ENCODE peak calls at places on chromosomes 5 and 9, in five cellular contexts. C is right lobe of liver, M is adrenal gland, U is IMR-90, O is A549. K is an unnamed sample.

GRCh38 chr5:67773439-67773988 is 442.0 kb upstream of the PIK3R1 start:
- DNase-seq in C (no peak), M (no peak), U (no peak), O (no peak), K (no peak)

GRCh38 chr9:137466041-137466799 is 7.1 kb upstream of the NSMF start:
- DNase-seq in C (no peak), M (peak; percentile 36), U (no peak), O (no peak), K (no peak)

GRCh38 chr9:95316274-95316673 is 1.2 kb downstream of the FANCC start:
- DNase-seq in C (no peak), M (no peak), U (no peak), O (no peak), K (no peak)

GRCh38 chr5:148075529-148075928 is 11.7 kb downstream of the SPINK5 start:
- DNase-seq in C (no peak), M (no peak), U (no peak), O (no peak), K (no peak)

GRCh38 chr5:159987031-159987674 is 21.8 kb upstream of the TTC1 start:
- DNase-seq in C (peak; percentile 87), M (peak; percentile 80), U (peak; percentile 58), O (peak; percentile 86), K (peak; percentile 93)

GRCh38 chr9:17613723-17614122 is 34.9 kb downstream of the SH3GL2 start:
- DNase-seq in C (no peak), M (no peak), U (peak; percentile 82), O (no peak), K (no peak)

GRCh38 chr5:10489810-10490426 is 48.2 kb downstream of the ROPN1L start:
- DNase-seq in C (no peak), M (peak; percentile 4), U (peak; percentile 31), O (no peak), K (no peak)

GRCh38 chr5:171577940-171578856 is 158.8 kb downstream of the FGF18 start:
- DNase-seq in C (no peak), M (no peak), U (no peak), O (no peak), K (peak; percentile 18)

GRCh38 chr5:174292348-174292747 is 246.8 kb downstream of the NSG2 start:
- DNase-seq in C (no peak), M (no peak), U (no peak), O (no peak), K (no peak)
- H3K9me3 ChIP-seq in C (no peaks in the 10 kb centered on the region), M (no peaks in the 10 kb centered on the region), U (no peaks in the 10 kb centered on the region), O (peaks cover 8% of the 10 kb centered on the region), K (no peaks in the 10 kb centered on the region)

DNA sequence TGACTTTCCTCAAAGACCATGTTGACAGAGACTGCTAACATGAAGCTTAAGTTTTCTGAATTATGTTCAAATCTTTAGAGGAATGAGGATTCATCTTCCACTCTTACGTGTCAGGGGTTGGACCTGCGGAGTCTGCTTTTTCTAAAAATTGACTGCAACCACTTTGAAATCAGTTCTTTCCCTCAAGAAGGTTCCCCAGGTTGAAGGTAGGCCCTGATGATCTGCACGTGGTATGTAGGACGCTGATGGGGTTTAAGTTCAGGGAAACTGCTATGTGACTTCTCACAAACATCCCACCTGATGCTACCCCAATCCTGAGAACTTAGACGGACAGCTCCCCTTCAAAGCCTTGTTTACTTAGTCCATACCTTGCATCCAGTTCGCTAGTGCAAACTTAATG is 7.2 kb downstream of the RACK1 start:
- DNase-seq in C (no peak), M (no peak), U (no peak), O (no peak), K (no peak)
- TF ChIP-seq POLR2A in C (no peak), M (no peak), U (no peak), O (no peak), K (no peak)

GRCh38 chr5:154510156-154510555 is 32.1 kb upstream of the HAND1 start:
- DNase-seq in C (no peak), M (no peak), U (no peak), O (no peak), K (no peak)
- H3K4me3 ChIP-seq in C (no peak overlapping the region), M (no peak overlapping the region), U (no peak overlapping the region), O (no peak overlapping the region), K (no peak overlapping the region)

DNA sequence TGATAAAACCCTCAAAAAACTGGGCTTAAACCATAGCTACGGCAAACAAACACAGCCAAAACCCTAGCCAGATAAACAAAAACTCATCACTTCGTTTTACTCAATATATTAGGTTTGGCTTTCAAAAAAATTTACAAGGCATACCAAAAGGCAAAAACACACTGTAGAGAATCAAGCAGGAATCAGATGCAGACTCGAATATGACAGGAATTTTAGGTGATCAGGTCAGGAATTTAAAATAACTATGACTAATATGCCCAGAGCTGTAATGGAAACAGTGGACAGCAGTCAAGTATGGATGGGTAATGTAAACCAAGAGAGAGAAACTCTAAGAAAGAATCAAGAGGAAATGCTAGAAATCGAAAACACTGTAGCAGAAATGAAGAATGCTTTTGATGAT is 26.5 kb upstream of the DOCK2 start:
- DNase-seq in C (no peak), M (no peak), U (peak; percentile 39), O (no peak), K (no peak)
- H3K9me3 ChIP-seq in C (no peaks in the 10 kb centered on the region), M (no peaks in the 10 kb centered on the region), U (peaks cover 4% of the 10 kb centered on the region), O (peaks cover 8% of the 10 kb centered on the region), K (no peaks in the 10 kb centered on the region)

DNA sequence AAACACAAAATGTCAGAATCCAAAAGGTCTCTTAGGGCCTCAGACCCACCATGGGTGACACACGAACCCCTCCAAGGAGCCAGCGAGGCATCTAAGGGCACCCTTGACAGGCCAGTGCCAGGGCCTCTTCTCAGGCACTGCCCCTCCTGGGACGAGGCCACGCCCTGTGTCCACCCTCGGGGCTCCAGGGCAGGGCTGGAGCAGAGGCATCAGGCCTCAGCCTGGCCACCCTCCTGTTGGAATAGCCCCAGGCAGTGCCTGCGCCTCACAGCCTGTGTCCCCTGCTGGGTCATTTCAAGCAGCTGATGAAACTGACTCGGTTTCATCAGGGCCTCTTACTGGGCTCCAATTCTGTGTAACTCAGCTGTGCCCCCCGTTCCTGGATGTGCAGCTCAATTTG is 32.8 kb upstream of the SUSD3 start:
- DNase-seq in C (no peak), M (no peak), U (no peak), O (no peak), K (no peak)
- TF ChIP-seq POLR2A in C (no peak), M (no peak), U (no peak), O (no peak), K (no peak)

GRCh38 chr9:92948032-92948534 is 760 bp downstream of the FGD3 start:
- DNase-seq in C (no peak), M (no peak), U (no peak), O (no peak), K (no peak)
- H3K4me3 ChIP-seq in C (no peak overlapping the region), M (no peak overlapping the region), U (no peak overlapping the region), O (no peak overlapping the region), K (no peak overlapping the region)

DNA sequence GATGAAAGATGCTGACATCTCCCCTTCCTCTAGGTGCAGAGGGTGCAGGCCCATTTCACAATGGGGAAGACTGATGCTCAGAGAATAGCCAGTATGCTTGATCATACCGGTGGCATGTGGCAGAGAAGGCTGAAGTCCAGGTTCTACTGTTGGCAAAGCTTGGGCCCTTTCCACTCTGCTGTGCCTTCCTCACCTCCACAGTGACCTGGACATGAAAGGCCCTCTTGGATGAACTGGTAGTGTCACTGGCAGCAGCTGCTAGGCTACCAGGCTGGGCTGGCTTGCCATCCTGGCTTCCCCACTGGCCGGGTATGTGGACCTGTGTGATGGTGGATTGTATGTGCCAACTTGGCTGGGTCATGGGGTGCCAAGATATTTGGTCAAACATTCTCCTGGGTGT is 92.0 kb downstream of the GADD45G start:
- DNase-seq in C (peak; percentile 95), M (no peak), U (no peak), O (no peak), K (no peak)
- H3K9me3 ChIP-seq in C (no peaks in the 10 kb centered on the region), M (no peaks in the 10 kb centered on the region), U (no peaks in the 10 kb centered on the region), O (no peaks in the 10 kb centered on the region), K (no peaks in the 10 kb centered on the region)

GRCh38 chr5:141849371-141850182 is 28.6 kb downstream of the PCDH1 start:
- DNase-seq in C (peak; percentile 94), M (peak; percentile 84), U (peak; percentile 51), O (peak; percentile 90), K (peak; percentile 94)
- TF ChIP-seq POLR2A in C (peak; percentile 89), M (peak; percentile 44), U (peak; percentile 51), O (peak; percentile 37), K (peak; percentile 89)

DNA sequence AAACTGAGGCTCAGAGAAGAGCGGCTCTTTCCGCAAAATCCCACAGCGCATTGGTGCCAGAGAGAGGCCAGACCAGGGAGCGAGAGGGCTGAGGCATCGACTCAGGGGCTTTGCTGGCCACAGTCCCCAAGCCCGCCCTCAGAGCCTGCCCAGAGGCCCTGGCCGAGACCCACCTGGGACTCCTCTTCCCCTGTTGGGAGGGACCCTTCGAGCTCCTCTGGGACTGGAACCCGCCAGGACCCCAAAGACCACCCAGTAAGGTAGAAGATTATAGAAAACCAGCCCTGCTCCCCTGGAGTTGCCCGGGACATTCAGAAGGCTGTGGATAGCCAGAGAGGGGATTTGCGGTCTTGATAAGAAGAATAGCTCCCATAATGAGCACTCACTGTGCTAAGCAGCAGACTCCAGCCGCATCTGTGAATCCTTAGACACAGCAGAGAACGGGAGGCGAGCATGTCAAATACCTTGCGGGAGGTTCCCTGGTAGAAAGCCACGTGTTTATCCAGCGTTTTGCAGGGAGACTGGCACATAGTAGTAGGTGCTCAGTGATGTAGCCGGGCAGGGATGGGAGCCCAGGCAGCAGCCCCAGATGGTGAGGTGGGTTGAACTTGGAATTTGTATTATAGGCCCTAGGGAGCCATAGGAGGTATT is 651 bp upstream of the AK1 start:
- DNase-seq in C (no peak), M (no peak), U (no peak), O (no peak), K (no peak)
- H3K4me3 ChIP-seq in C (peak overlapping the region; percentile 63), M (no peak overlapping the region), U (peak overlapping the region; percentile 62), O (peak overlapping the region; percentile 76), K (peak overlapping the region; percentile 54)

K was measured in thyroid gland.